ENCODE peak calls at places on chromosomes 7 and 10, in ten cellular contexts. O, U, N, F, X, I, H, P, B and Y are unnamed samples.

GRCh38 chr10:78215645-78216044 is 182.0 kb downstream of the RPS24 start:
- DNase-seq in X (peak), P (no peak), U (peak), O (no peak), F (no peak), H (no peak), I (no peak), N (no peak), B (peak), Y (peak)

GRCh38 chr7:108299251-108300014 is 156.8 kb downstream of the NRCAM start:
- DNase-seq in X (no peak), B (no peak), O (no peak), I (no peak), P (no peak), F (no peak), U (peak), N (no peak), H (no peak), Y (no peak)

GRCh38 chr10:11529276-11529675 is 82.2 kb downstream of the USP6NL start:
- DNase-seq in H (no peak), I (no peak), B (no peak), O (no peak), X (no peak), P (no peak), U (no peak), F (no peak), N (no peak), Y (peak)

GRCh38 chr10:123517901-123518300 is 148.3 kb upstream of the GPR26 start:
- DNase-seq in N (no peak), F (no peak), B (no peak), I (no peak), H (no peak), U (no peak), X (no peak), O (no peak), P (no peak), Y (no peak)

GRCh38 chr10:124078714-124079113 is 14.7 kb downstream of the CHST15 start:
- DNase-seq in F (no peak), H (no peak), B (no peak), P (no peak), X (no peak), I (no peak), U (no peak), O (no peak), N (no peak), Y (no peak)

GRCh38 chr10:103448751-103449150 is 3.4 kb downstream of the CALHM2 start:
- DNase-seq in O (peak), N (no peak), F (no peak), B (peak), I (no peak), X (peak), U (peak), H (no peak), P (no peak), Y (peak)

GRCh38 chr10:16649757-16650156 is 128.1 kb upstream of the C1QL3 start:
- DNase-seq in U (no peak), X (no peak), P (no peak), F (no peak), H (no peak), N (no peak), O (no peak), I (no peak), B (no peak), Y (peak)

GRCh38 chr7:140983802-140984201 is 30.9 kb downstream of the MRPS33 start:
- DNase-seq in H (no peak), X (no peak), P (no peak), U (no peak), B (no peak), N (no peak), O (peak), I (no peak), F (peak), Y (no peak)

GRCh38 chr10:119524720-119525070 is 17.8 kb downstream of the RGS10 start:
- DNase-seq in I (no peak), U (no peak), P (no peak), H (no peak), F (no peak), O (no peak), N (no peak), B (no peak), X (no peak), Y (no peak)

GRCh38 chr10:124993728-124994451 is 52.0 kb downstream of the ZRANB1 start:
- DNase-seq in I (no peak), F (no peak), B (no peak), U (no peak), O (no peak), H (no peak), X (no peak), P (no peak), N (no peak), Y (no peak)

GRCh38 chr7:50826371-50827172 is 43.9 kb upstream of the GRB10 start:
- DNase-seq in B (no peak), O (peak), F (no peak), H (no peak), X (no peak), P (no peak), U (peak), I (no peak), N (no peak), Y (peak)

GRCh38 chr7:149616898-149617297 is 119.3 kb upstream of the ZNF746 start:
- DNase-seq in O (no peak), P (no peak), B (no peak), H (no peak), N (no peak), F (no peak), I (no peak), X (peak), U (no peak), Y (no peak)

GRCh38 chr7:17849504-17849903 is 90.8 kb downstream of the SNX13 start:
- DNase-seq in N (no peak), U (peak), P (no peak), B (no peak), H (no peak), O (peak), I (no peak), F (no peak), X (no peak), Y (peak)

GRCh38 chr7:26525413-26526287 is 234.0 kb downstream of the SNX10 start:
- DNase-seq in U (no peak), N (no peak), H (no peak), F (no peak), X (no peak), O (no peak), P (no peak), B (no peak), I (no peak), Y (no peak)

GRCh38 chr7:23594879-23595604 is 2.1 kb upstream of the CCDC126 start:
- DNase-seq in O (peak), P (peak), N (no peak), X (no peak), B (no peak), H (no peak), U (no peak), I (peak), F (peak), Y (peak)

GRCh38 chr7:113247198-113247597 is 128.8 kb upstream of the SMIM30 start:
- DNase-seq in X (no peak), O (no peak), I (no peak), U (no peak), F (no peak), H (no peak), P (no peak), N (no peak), B (no peak), Y (no peak)

GRCh38 chr10:130817674-130818073 is 493.8 kb downstream of the TCERG1L start:
- DNase-seq in X (no peak), U (no peak), H (no peak), I (no peak), F (no peak), O (no peak), P (no peak), B (no peak), N (no peak), Y (no peak)

GRCh38 chr7:36155811-36156361 is 2.8 kb downstream of the EEPD1 start:
- DNase-seq in U (peak), X (peak), N (no peak), B (peak), O (peak), I (no peak), P (no peak), H (no peak), F (no peak), Y (peak)

GRCh38 chr10:5776881-5777197 is 36.4 kb downstream of the GDI2 start:
- DNase-seq in I (no peak), F (no peak), H (no peak), B (no peak), X (no peak), O (no peak), P (no peak), N (no peak), U (peak), Y (peak)

GRCh38 chr7:45092100-45092930 is 3.5 kb upstream of the NACAD start:
- DNase-seq in H (no peak), I (no peak), O (peak), X (no peak), P (no peak), N (no peak), B (no peak), U (no peak), F (no peak), Y (peak)

GRCh38 chr7:142894886-142895593 is 9.5 kb upstream of the TRPV6 start:
- DNase-seq in B (no peak), F (no peak), O (no peak), N (no peak), H (no peak), P (no peak), U (no peak), I (no peak), X (no peak), Y (no peak)

GRCh38 chr7:157769870-157770213 is 433.0 kb downstream of the DNAJB6 start:
- DNase-seq in X (peak), B (no peak), F (no peak), P (no peak), U (no peak), I (no peak), H (no peak), N (no peak), O (no peak), Y (no peak)

GRCh38 chr7:136114966-136115762 is 138.0 kb upstream of the MTPN start:
- DNase-seq in I (peak), F (peak), P (peak), H (peak), U (peak), N (peak), X (peak), B (peak), O (peak), Y (peak)

GRCh38 chr10:75143353-75143752 is 31.9 kb downstream of the SAMD8 start:
- DNase-seq in U (peak), P (no peak), O (no peak), F (no peak), N (no peak), H (no peak), I (no peak), B (no peak), X (no peak), Y (no peak)

GRCh38 chr7:129786825-129787563 is 165.8 kb downstream of the UBE2H start:
- DNase-seq in X (no peak), B (no peak), O (no peak), N (no peak), I (no peak), F (no peak), H (no peak), P (no peak), U (no peak), Y (no peak)

GRCh38 chr10:73819513-73820093 is 8.2 kb upstream of the NDST2 start:
- DNase-seq in O (peak), F (no peak), X (peak), P (no peak), N (no peak), U (no peak), H (no peak), B (no peak), I (no peak), Y (no peak)

GRCh38 chr7:93314449-93314848 is 82.3 kb downstream of the VPS50 start:
- DNase-seq in U (no peak), F (no peak), X (no peak), H (no peak), I (no peak), P (no peak), O (no peak), N (no peak), B (no peak), Y (no peak)

GRCh38 chr10:124995605-124996004 is 53.7 kb downstream of the ZRANB1 start:
- DNase-seq in F (no peak), I (no peak), U (no peak), H (no peak), O (no peak), P (no peak), N (no peak), X (no peak), B (no peak), Y (no peak)

GRCh38 chr10:76975131-76975530 is 662.5 kb downstream of the KCNMA1 start:
- DNase-seq in X (no peak), P (no peak), H (no peak), N (no peak), U (no peak), I (no peak), B (no peak), O (no peak), F (no peak), Y (no peak)

GRCh38 chr7:47724335-47724982 is 142.5 kb upstream of the TNS3 start:
- DNase-seq in I (no peak), B (no peak), U (peak), N (no peak), O (peak), F (no peak), P (no peak), X (no peak), H (no peak), Y (peak)

GRCh38 chr10:133052076-133052475 is 35.6 kb upstream of the ADGRA1 start:
- DNase-seq in P (no peak), F (no peak), I (no peak), U (no peak), O (no peak), H (no peak), X (no peak), N (no peak), B (no peak), Y (no peak)

GRCh38 chr10:15764867-15765454 is 45.2 kb upstream of the ITGA8 start:
- DNase-seq in X (no peak), B (no peak), O (no peak), P (no peak), N (no peak), H (no peak), F (no peak), U (no peak), I (no peak), Y (no peak)

GRCh38 chr10:58743466-58744115 is 230.9 kb downstream of the BICC1 start:
- DNase-seq in I (no peak), H (no peak), F (no peak), X (no peak), N (no peak), U (peak), P (no peak), B (no peak), O (peak), Y (peak)

GRCh38 chr10:31011660-31012022 is 20.0 kb downstream of the ZNF438 start:
- DNase-seq in H (no peak), U (peak), X (no peak), I (no peak), B (no peak), O (no peak), N (no peak), F (no peak), P (no peak), Y (peak)

GRCh38 chr7:2553831-2554581 is 1.3 kb downstream of the BRAT1 start:
- DNase-seq in F (no peak), X (no peak), O (no peak), U (no peak), N (no peak), I (no peak), B (no peak), H (no peak), P (no peak), Y (no peak)

GRCh38 chr10:20059084-20059835 is 243.0 kb downstream of the PLXDC2 start:
- DNase-seq in U (peak), F (no peak), H (no peak), X (no peak), I (no peak), O (no peak), P (no peak), B (no peak), N (no peak), Y (no peak)

GRCh38 chr7:141288626-141289025 is 214.8 kb downstream of the TMEM178B start:
- DNase-seq in H (no peak), N (no peak), F (no peak), B (no peak), O (no peak), U (no peak), X (no peak), I (no peak), P (no peak), Y (no peak)

GRCh38 chr7:379456-380225 is 89.7 kb downstream of the FOXL3 start:
- DNase-seq in H (no peak), B (peak), F (no peak), X (no peak), I (no peak), N (peak), U (no peak), P (no peak), O (peak), Y (peak)